ENCODE peak calls at places on chromosomes 5 and 9, in five cellular contexts. M is Panc1, C is HL-60, K is A549, F is GM12878. L is an unnamed sample.

GRCh38 chr5:56711191-56711590 is 104.2 kb upstream of the MAP3K1 start:
- DNase-seq in M (no peak), C (no peak), K (no peak), F (no peak), L (no peak)

GRCh38 chr5:71658916-71659661 is 60.0 kb upstream of the CARTPT start:
- DNase-seq in M (no peak), C (no peak), K (no peak), F (no peak), L (peak; percentile 28)

GRCh38 chr9:97447030-97447429 is 35.1 kb downstream of the TDRD7 start:
- DNase-seq in M (no peak), C (no peak), K (no peak), F (no peak), L (no peak)

GRCh38 chr5:643811-644271 is 31.7 kb downstream of the CEP72 start:
- DNase-seq in M (no peak), C (no peak), K (no peak), F (peak; percentile 74), L (no peak)

GRCh38 chr5:69502375-69503143 is 10.0 kb downstream of the OCLN start:
- DNase-seq in M (no peak), C (no peak), K (no peak), F (no peak), L (no peak)

GRCh38 chr5:65753189-65753588 is 31.2 kb downstream of the NLN start:
- DNase-seq in M (no peak), C (no peak), K (no peak), F (no peak), L (no peak)

GRCh38 chr9:4287386-4287785 is 12.5 kb downstream of the GLIS3 start:
- DNase-seq in M (no peak), C (no peak), K (no peak), F (no peak), L (no peak)

GRCh38 chr5:177183766-177184165 is 50.2 kb downstream of the NSD1 start:
- DNase-seq in M (no peak), C (no peak), K (no peak), F (no peak), L (no peak)

GRCh38 chr5:35963381-35963843 is 25.0 kb upstream of the CAPSL start:
- DNase-seq in M (no peak), C (no peak), K (no peak), F (no peak), L (peak; percentile 76)

GRCh38 chr9:109134167-109134578 is 14.4 kb upstream of the TMEM245 start:
- DNase-seq in M (no peak), C (no peak), K (no peak), F (no peak), L (no peak)

GRCh38 chr9:109133533-109133932 is 13.8 kb upstream of the TMEM245 start:
- DNase-seq in M (no peak), C (no peak), K (no peak), F (no peak), L (no peak)

GRCh38 chr9:109129470-109130197 is 9.9 kb upstream of the TMEM245 start:
- DNase-seq in M (no peak), C (no peak), K (no peak), F (no peak), L (no peak)

GRCh38 chr9:109138421-109138820 is 18.7 kb upstream of the TMEM245 start:
- DNase-seq in M (no peak), C (no peak), K (no peak), F (no peak), L (no peak)

DNA sequence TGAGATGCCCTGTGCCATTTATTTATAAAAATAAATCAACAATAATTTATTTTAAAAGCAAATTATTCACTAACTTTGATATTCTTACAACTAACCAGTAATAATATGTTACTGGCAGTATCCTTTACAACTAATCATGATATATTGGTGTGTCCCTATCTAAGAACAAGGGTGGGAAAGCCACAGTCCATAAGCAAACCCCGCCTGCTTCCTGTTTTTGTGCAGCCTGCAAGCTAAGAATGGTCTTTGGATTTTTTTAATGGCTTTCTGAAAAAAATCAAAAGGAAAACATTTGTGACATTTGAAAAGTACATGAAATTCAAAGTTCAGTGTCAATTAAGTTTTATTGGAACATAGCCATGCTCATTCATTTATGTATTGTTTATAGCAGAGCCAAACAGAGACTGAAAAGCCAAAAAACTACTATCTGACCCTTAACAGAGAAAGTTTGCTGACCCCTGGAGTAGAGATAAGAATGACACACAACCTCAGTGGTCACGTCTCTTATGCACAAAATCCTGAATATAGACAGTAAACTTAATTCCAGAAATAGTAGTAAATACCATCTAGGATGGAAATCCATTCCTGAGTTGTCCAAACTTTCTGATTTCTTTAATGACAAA is 12.8 kb upstream of the TMEM245 start:
- DNase-seq in M (no peak), C (no peak), K (no peak), F (no peak), L (no peak)
- TF ChIP-seq REST in M (no peak), C (no peak), K (no peak), F (no peak), L (no peak)

GRCh38 chr9:113393281-113393680 is 7.8 kb downstream of the ALAD start:
- DNase-seq in M (no peak), C (no peak), K (no peak), F (no peak), L (no peak)
- H3K4me3 ChIP-seq in M (no peak overlapping the region), C (no peak overlapping the region), K (no peak overlapping the region), F (no peak overlapping the region), L (no peak overlapping the region)

GRCh38 chr5:158224200-158224599 is 365.3 kb upstream of the CLINT1 start:
- DNase-seq in M (no peak), C (no peak), K (no peak), F (no peak), L (no peak)
- TF ChIP-seq REST in M (no peak), C (no peak), K (no peak), F (no peak), L (no peak)

DNA sequence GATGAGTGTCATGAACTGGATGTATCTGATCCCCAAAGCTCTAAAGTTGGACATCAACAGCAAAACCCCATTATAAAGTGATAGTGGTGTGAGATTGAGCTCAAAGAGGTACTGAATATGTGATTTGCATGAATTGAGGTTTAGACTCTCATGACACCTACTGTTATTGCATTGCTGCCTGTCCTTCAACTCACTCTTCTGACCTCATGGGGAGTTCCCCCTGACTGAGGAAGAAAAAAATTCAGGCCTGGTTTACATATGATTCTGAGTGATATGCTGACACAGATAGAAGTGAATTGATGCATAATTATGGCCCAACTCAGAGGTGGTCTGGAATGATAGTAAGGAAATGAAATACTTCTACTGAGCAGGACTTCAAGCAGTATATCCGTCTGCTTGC is 76.2 kb upstream of the CHD1 start:
- DNase-seq in M (no peak), C (no peak), K (no peak), F (peak; percentile 61), L (no peak)
- H3K4me3 ChIP-seq in M (no peak overlapping the region), C (no peak overlapping the region), K (no peak overlapping the region), F (no peak overlapping the region), L (no peak overlapping the region)

DNA sequence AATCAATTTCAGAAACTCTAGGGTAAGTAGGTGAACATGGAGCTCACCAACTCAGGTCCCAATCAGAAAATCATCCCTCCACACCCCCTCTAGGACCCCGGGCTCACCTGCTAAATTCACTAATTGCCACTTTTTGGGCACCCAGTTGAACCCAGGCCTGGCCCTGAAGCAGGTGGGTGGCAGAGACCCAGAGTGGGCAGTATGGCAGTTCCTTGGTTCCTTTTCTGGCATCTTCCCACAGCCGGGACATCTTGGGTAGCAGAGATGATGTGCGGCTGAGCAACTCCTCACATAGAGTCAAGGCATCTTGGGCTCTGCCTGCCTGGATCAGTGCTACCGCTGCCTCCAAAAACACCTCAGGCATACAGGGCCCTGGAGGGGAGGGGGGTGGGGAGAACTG is 2.9 kb upstream of the VCP start:
- DNase-seq in M (no peak), C (no peak), K (no peak), F (no peak), L (no peak)
- TF ChIP-seq REST in M (no peak), C (no peak), K (no peak), F (no peak), L (no peak)

DNA sequence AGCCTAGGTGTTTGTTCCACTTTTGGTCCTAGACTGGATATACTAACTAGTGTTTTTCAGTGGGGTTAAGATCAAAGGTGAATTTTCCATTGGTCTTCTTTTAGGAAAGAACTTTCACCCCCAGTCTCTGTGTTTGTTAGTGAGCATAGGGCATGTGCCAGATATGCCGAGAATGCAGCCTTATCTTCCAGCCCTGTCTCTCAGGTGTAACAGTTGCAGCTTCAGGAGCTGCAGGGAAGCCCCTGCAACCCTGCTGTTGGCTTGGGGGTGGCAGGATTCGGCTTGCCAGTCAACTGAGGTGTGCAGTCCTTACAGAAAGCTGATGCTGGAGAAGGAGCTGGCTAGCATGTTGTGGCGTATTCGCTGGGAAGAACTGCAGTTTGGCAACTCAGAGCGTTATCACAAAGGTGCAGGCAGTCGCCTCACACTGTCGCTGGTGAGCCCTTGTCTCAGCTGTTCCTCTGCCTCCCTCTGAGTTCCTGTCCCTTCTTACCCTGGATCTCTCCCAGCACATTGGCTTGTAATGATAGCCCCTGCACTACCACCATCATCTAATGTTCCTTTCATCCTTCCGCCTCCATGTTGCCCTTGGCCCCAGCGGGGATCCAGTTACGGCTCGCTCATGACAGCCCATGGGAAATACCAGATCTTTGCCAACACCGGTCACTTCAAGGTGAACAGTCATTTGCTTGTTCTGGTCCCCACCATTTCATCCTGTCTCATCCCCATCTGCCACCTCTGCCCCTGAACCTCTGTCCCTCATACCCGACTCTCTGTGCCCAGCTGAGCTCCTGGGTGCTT is 10.1 kb downstream of the NPR2 start:
- DNase-seq in M (no peak), C (no peak), K (no peak), F (no peak), L (no peak)
- H3K4me3 ChIP-seq in M (no peak overlapping the region), C (no peak overlapping the region), K (no peak overlapping the region), F (no peak overlapping the region), L (no peak overlapping the region)

DNA sequence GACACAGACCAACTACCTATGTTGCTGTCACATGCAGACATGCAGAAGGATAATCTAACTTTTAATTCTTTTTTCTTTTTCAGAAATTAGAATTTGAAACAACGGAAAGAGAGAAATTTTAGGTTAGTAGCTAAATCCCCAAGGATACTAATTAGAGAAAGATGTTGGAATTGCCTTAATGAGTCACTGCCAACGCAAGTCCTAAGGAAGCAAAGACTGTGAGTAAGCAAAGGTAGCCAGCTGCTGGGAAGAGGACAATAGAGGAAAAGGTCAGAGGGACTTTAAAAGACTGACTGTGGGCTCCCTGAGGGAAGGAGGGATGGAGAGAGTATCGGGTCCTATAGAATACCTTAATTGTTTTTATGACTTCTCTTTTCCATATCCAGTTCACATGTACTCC is 461.9 kb upstream of the PAPPA start:
- DNase-seq in M (no peak), C (no peak), K (no peak), F (no peak), L (no peak)
- TF ChIP-seq REST in M (no peak), C (no peak), K (no peak), F (no peak), L (no peak)

DNA sequence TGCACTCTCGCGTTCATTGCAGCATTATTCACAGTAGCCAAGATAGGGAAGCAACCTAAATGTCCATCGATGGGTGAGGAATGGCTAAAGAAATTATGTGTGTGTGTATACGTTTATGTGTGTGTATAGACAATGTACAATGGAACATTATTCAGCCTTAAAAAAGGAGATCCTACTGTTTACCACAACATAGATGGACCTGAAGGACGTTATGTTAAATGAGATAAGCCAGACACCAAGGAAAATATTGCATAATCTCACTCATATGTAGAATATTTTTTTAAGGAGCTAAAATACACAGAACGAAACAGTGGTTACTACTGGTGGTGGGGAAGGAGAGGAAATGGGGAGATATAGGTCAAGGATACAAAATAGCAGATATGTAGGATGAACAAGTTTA is 2.4 kb downstream of the KIF2A start:
- DNase-seq in M (no peak), C (no peak), K (no peak), F (no peak), L (no peak)
- H3K4me3 ChIP-seq in M (no peak overlapping the region), C (no peak overlapping the region), K (no peak overlapping the region), F (peak overlapping the region; percentile 93), L (peak overlapping the region; percentile 77)

L was measured in GM23338.